ENCODE peak calls at places on chromosomes 2 and 18, in four cellular contexts. S is body of pancreas; M is CD8-positive, alpha-beta T cell; X is spleen. Z is an unnamed sample.

GRCh38 chr2:118670281-118670680 is 177.2 kb downstream of the EN1 start:
- DNase-seq in X (no peak), M (no peak), S (no peak), Z (no peak)

GRCh38 chr2:8754056-8754790 is 72.4 kb downstream of the ID2 start:
- DNase-seq in S (no peak), X (no peak), M (no peak), Z (no peak)

GRCh38 chr18:76580288-76580962 is 85.4 kb upstream of the ZNF516 start:
- DNase-seq in M (no peak), X (no peak), S (no peak), Z (no peak)

GRCh38 chr18:10417679-10418078 is 36.8 kb upstream of the APCDD1 start:
- DNase-seq in X (no peak), M (no peak), S (no peak), Z (peak; percentile 18)

GRCh38 chr18:75378674-75379315 is 48.7 kb downstream of the SMIM21 start:
- DNase-seq in S (no peak), M (no peak), X (no peak), Z (no peak)

GRCh38 chr2:221969087-221969829 is 329.5 kb downstream of the PAX3 start:
- DNase-seq in X (no peak), M (no peak), S (peak; percentile 48), Z (no peak)

GRCh38 chr2:72888438-72889202 is 1.4 kb downstream of the SPR start:
- DNase-seq in S (no peak), M (no peak), X (no peak), Z (no peak)

GRCh38 chr2:15481000-15481399 is 80.1 kb downstream of the NBAS start:
- DNase-seq in S (no peak), M (no peak), X (no peak), Z (no peak)

GRCh38 chr2:40315684-40316083 is 136.2 kb downstream of the SLC8A1 start:
- DNase-seq in X (no peak), M (no peak), S (no peak), Z (no peak)

GRCh38 chr18:26803643-26804042 is 61.9 kb downstream of the AQP4 start:
- DNase-seq in X (no peak), M (no peak), S (peak; percentile 7), Z (no peak)

GRCh38 chr2:113230531-113230930 is 48.2 kb downstream of the PAX8 start:
- DNase-seq in S (no peak), X (no peak), M (no peak), Z (no peak)

GRCh38 chr18:63099848-63100625 is 219.5 kb downstream of the BCL2 start:
- DNase-seq in S (peak; percentile 66), M (no peak), X (peak; percentile 74), Z (peak; percentile 49)

GRCh38 chr2:8202139-8202538 is 479.7 kb upstream of the ID2 start:
- DNase-seq in S (no peak), M (no peak), X (no peak), Z (no peak)

GRCh38 chr2:169395821-169396374 is 33.6 kb upstream of the LRP2 start:
- DNase-seq in S (no peak), M (no peak), X (no peak), Z (no peak)

GRCh38 chr2:169393068-169393590 is 30.8 kb upstream of the LRP2 start:
- DNase-seq in X (no peak), M (no peak), S (no peak), Z (no peak)

GRCh38 chr2:169397697-169398096 is 35.4 kb upstream of the LRP2 start:
- DNase-seq in M (no peak), S (no peak), X (no peak), Z (no peak)
- TF ChIP-seq CTCF in M (no peak), S (peak; percentile 11), X (no peak), Z (no peak)

GRCh38 chr2:190387422-190387821 is 20.7 kb upstream of the MFSD6 start:
- DNase-seq in X (no peak), M (no peak), S (no peak), Z (no peak)
- H3K4me1 ChIP-seq in X (no peaks in the 10 kb centered on the region), M (no peaks in the 10 kb centered on the region), S (no peaks in the 10 kb centered on the region), Z (no peaks in the 10 kb centered on the region)

GRCh38 chr2:240596491-240596931 is 10.0 kb downstream of the CAPN10 start:
- DNase-seq in S (peak; percentile 7), M (no peak), X (no peak), Z (no peak)

GRCh38 chr2:240597054-240597418 is 10.5 kb downstream of the CAPN10 start:
- DNase-seq in M (no peak), X (peak; percentile 65), S (no peak), Z (no peak)

GRCh38 chr2:240594511-240595380 is 8.2 kb downstream of the CAPN10 start:
- DNase-seq in S (no peak), M (no peak), X (peak; percentile 72), Z (no peak)

GRCh38 chr2:240596080-240596460 is 9.5 kb downstream of the CAPN10 start:
- DNase-seq in S (no peak), X (peak; percentile 69), M (no peak), Z (no peak)

DNA sequence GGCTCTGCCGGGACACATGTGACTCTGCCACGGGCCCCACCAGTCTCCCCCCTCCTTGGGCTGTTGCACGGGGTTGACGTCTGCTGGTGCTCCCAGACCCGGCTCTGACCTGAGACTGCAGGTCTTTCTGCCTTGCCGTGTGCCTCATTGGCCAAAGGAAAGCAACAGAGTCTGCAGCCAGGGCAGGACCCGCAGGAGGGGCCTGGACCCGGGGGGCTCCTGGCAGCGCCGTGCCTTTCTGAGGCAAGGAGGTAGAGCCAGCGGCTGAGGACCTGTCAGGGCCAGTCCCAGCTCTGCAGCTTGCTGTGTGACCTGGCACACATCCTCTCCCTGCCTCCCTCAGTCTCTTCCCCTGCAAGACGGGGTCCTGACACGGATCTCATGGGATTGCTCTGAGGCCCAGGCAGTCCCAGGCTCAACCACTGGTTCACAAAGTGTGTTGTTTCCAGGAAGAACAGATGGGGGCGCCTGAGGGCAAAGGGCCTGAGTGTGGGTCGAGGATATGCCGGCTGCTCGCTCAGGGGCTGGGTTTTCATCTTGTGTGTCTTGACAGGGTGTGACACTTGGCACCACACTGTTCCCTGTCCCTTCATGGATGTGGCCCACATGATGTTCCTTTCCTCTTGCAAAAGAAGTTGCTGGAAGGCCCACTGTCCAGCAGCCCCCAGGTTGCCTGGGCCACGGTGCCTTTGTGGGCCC is 9.0 kb downstream of the CAPN10 start:
- DNase-seq in S (no peak), M (no peak), X (peak; percentile 67), Z (no peak)
- TF ChIP-seq CTCF in S (no peak), M (no peak), X (no peak), Z (no peak)

GRCh38 chr2:26002617-26003310 is 20.5 kb upstream of the KIF3C start:
- DNase-seq in S (no peak), X (peak; percentile 81), M (no peak), Z (peak; percentile 37)
- H3K4me1 ChIP-seq in S (peaks cover 42% of the 10 kb centered on the region), X (peaks cover 11% of the 10 kb centered on the region), M (no peaks in the 10 kb centered on the region), Z (peaks cover 5% of the 10 kb centered on the region)

DNA sequence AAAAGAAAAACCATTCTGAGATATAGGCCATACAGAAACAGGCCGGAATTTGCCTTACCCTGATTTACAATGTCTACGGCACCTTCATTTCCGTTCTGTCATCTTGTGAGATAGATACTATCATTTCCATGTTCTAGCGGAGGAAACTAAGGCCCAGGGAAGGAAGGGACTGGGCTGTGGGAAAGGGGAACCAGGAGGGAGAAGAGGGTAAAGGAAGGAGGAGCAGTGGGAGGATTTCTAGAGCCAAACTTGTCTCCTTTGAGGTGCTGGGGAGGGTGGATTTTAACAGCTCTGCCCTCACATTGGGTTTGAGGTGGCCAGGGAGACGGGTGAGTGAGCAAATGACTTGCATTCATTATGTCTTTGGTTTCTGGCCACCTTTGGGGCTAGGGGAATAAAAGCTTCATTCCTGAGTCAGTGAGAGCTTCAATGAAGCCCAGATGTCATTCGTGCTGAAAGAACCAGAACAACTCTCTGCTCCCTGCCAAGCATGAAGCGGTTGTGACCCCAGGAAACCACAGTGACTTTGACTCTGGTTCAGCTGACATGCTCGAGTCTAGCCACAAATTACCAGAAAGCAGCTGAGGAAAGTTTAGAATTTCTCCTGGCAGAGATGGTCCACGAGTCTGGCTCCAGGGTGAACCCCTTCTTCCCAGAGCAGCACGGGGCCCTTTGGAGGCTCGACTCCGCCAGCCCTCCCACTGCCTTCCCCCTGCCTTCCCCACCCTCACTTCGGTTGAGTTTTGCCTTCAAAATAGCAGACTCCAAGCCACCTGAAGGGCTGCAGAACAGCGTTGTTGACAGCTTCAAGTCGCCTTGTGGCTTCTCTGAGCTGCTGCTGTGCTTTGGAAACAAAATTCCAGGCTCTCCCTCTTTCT is 3.8 kb downstream of the ACTG2 start:
- DNase-seq in S (no peak), X (no peak), M (no peak), Z (no peak)
- TF ChIP-seq CTCF in S (no peak), X (no peak), M (no peak), Z (no peak)

DNA sequence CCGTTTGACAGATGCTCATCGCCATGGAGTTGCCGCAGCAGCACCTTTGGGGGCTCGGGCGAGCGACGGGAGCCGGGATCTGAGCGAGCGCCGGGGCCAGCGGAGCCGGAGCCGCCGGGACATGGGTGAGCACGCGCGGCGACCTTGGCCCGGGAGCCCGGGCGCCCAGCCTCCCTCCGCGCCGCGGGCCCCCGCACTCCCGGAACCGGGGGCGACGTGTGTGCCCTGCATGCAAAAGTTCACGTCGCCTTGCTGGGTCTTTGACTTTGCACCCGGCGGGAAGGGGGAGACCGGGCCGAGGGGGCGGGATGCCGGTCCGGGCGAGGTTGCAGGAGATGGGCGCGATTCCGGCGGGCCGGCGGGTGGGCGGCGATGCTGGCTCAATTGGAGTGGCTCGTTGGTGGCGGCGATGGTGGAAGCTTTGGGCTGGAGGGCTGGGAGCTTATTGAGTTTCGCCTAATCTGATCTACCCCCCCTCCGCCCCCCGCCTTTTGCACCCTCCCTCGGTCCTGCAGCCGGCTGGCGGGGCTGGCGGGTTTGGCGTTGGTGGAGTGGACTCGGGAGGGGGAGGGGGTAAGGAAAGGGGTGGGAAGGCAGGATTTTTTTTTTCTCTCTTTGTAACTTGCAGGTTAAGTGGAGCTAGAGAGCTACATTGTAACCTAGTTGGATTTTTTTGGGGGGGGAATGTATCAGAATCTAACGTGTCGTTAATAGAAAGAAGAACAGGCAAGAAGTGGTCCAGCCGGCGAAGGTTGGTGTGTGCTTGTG is at the start of gene SETBP1:
- DNase-seq in M (no peak), X (peak; percentile 91), S (peak; percentile 86), Z (peak; percentile 58)
- H3K4me1 ChIP-seq in M (peaks cover 4% of the 10 kb centered on the region), X (peaks cover 6% of the 10 kb centered on the region), S (peaks cover 57% of the 10 kb centered on the region), Z (peaks cover 2% of the 10 kb centered on the region)